ENCODE peak calls at places on chromosomes 3 and 15, in eight cellular contexts. One of them, this sample, is unnamed.

GRCh38 chr3:112043621-112044201 is 9.2 kb downstream of the TMPRSS7 start:
- DNase-seq in transverse colon: peak; percentile 26
- DNase-seq in heart left ventricle: no peak
- DNase-seq in right lobe of liver: no peak
- DNase-seq in H1: no peak
- DNase-seq in uterus: peak; percentile 33
- DNase-seq in Peyer's patch: peak; percentile 57
- DNase-seq in IMR-90: peak; percentile 79
- DNase-seq in this sample: no peak

GRCh38 chr15:78264304-78265136 is at the start of gene DNAJA4:
- DNase-seq in transverse colon: peak; percentile 63
- DNase-seq in heart left ventricle: peak; percentile 82
- DNase-seq in right lobe of liver: peak; percentile 67
- DNase-seq in H1: peak; percentile 68
- DNase-seq in uterus: peak; percentile 54
- DNase-seq in Peyer's patch: peak; percentile 80
- DNase-seq in IMR-90: no peak
- DNase-seq in this sample: peak; percentile 27

GRCh38 chr15:49847436-49847835 is 226.6 kb downstream of the DTWD1 start:
- DNase-seq in transverse colon: no peak
- DNase-seq in heart left ventricle: no peak
- DNase-seq in right lobe of liver: no peak
- DNase-seq in H1: no peak
- DNase-seq in uterus: no peak
- DNase-seq in Peyer's patch: no peak
- DNase-seq in IMR-90: no peak
- DNase-seq in this sample: no peak

GRCh38 chr15:76032046-76032445 is 19.8 kb upstream of the NRG4 start:
- DNase-seq in transverse colon: no peak
- DNase-seq in heart left ventricle: no peak
- DNase-seq in right lobe of liver: no peak
- DNase-seq in H1: no peak
- DNase-seq in uterus: no peak
- DNase-seq in Peyer's patch: no peak
- DNase-seq in IMR-90: no peak
- DNase-seq in this sample: no peak

GRCh38 chr15:81394609-81395008 is 20.6 kb upstream of the TMC3 start:
- DNase-seq in transverse colon: no peak
- DNase-seq in heart left ventricle: no peak
- DNase-seq in right lobe of liver: no peak
- DNase-seq in H1: no peak
- DNase-seq in uterus: peak; percentile 66
- DNase-seq in Peyer's patch: peak; percentile 77
- DNase-seq in IMR-90: no peak
- DNase-seq in this sample: no peak

GRCh38 chr3:13346481-13347389 is 73.4 kb downstream of the NUP210 start:
- DNase-seq in transverse colon: peak; percentile 17
- DNase-seq in heart left ventricle: peak; percentile 72
- DNase-seq in right lobe of liver: no peak
- DNase-seq in H1: peak; percentile 73
- DNase-seq in uterus: no peak
- DNase-seq in Peyer's patch: peak; percentile 67
- DNase-seq in IMR-90: no peak
- DNase-seq in this sample: peak; percentile 35

GRCh38 chr3:115401891-115402501 is 221.3 kb upstream of the GAP43 start:
- DNase-seq in transverse colon: no peak
- DNase-seq in heart left ventricle: no peak
- DNase-seq in right lobe of liver: no peak
- DNase-seq in H1: no peak
- DNase-seq in uterus: no peak
- DNase-seq in Peyer's patch: no peak
- DNase-seq in IMR-90: peak; percentile 86
- DNase-seq in this sample: no peak

GRCh38 chr15:68403161-68403941 is 28.6 kb downstream of the ITGA11 start:
- DNase-seq in transverse colon: no peak
- DNase-seq in heart left ventricle: no peak
- DNase-seq in right lobe of liver: no peak
- DNase-seq in H1: peak; percentile 35
- DNase-seq in uterus: peak; percentile 15
- DNase-seq in Peyer's patch: peak; percentile 10
- DNase-seq in IMR-90: no peak
- DNase-seq in this sample: no peak

GRCh38 chr3:11254876-11255275 is 17.3 kb upstream of the ATG7 start:
- DNase-seq in transverse colon: no peak
- DNase-seq in heart left ventricle: no peak
- DNase-seq in right lobe of liver: no peak
- DNase-seq in H1: no peak
- DNase-seq in uterus: no peak
- DNase-seq in Peyer's patch: no peak
- DNase-seq in IMR-90: no peak
- DNase-seq in this sample: no peak

GRCh38 chr3:182139627-182140357 is 428.1 kb downstream of the SOX2 start:
- DNase-seq in transverse colon: no peak
- DNase-seq in heart left ventricle: no peak
- DNase-seq in right lobe of liver: no peak
- DNase-seq in H1: peak; percentile 51
- DNase-seq in uterus: no peak
- DNase-seq in Peyer's patch: no peak
- DNase-seq in IMR-90: no peak
- DNase-seq in this sample: no peak

GRCh38 chr3:170864525-170865208 is 5.3 kb downstream of the RPL22L1 start:
- DNase-seq in transverse colon: no peak
- DNase-seq in heart left ventricle: no peak
- DNase-seq in right lobe of liver: no peak
- DNase-seq in H1: no peak
- DNase-seq in uterus: no peak
- DNase-seq in Peyer's patch: no peak
- DNase-seq in IMR-90: no peak
- DNase-seq in this sample: no peak

GRCh38 chr3:170866499-170866898 is 3.5 kb downstream of the RPL22L1 start:
- DNase-seq in transverse colon: no peak
- DNase-seq in heart left ventricle: no peak
- DNase-seq in right lobe of liver: no peak
- DNase-seq in H1: no peak
- DNase-seq in uterus: no peak
- DNase-seq in Peyer's patch: no peak
- DNase-seq in IMR-90: no peak
- DNase-seq in this sample: no peak

GRCh38 chr3:170867143-170867542 is 2.9 kb downstream of the RPL22L1 start:
- DNase-seq in transverse colon: no peak
- DNase-seq in heart left ventricle: no peak
- DNase-seq in right lobe of liver: no peak
- DNase-seq in H1: no peak
- DNase-seq in uterus: no peak
- DNase-seq in Peyer's patch: no peak
- DNase-seq in IMR-90: peak; percentile 39
- DNase-seq in this sample: no peak

GRCh38 chr3:170863768-170864167 is 6.2 kb downstream of the RPL22L1 start:
- DNase-seq in transverse colon: no peak
- DNase-seq in heart left ventricle: no peak
- DNase-seq in right lobe of liver: no peak
- DNase-seq in H1: no peak
- DNase-seq in uterus: no peak
- DNase-seq in Peyer's patch: no peak
- DNase-seq in IMR-90: no peak
- DNase-seq in this sample: no peak

DNA sequence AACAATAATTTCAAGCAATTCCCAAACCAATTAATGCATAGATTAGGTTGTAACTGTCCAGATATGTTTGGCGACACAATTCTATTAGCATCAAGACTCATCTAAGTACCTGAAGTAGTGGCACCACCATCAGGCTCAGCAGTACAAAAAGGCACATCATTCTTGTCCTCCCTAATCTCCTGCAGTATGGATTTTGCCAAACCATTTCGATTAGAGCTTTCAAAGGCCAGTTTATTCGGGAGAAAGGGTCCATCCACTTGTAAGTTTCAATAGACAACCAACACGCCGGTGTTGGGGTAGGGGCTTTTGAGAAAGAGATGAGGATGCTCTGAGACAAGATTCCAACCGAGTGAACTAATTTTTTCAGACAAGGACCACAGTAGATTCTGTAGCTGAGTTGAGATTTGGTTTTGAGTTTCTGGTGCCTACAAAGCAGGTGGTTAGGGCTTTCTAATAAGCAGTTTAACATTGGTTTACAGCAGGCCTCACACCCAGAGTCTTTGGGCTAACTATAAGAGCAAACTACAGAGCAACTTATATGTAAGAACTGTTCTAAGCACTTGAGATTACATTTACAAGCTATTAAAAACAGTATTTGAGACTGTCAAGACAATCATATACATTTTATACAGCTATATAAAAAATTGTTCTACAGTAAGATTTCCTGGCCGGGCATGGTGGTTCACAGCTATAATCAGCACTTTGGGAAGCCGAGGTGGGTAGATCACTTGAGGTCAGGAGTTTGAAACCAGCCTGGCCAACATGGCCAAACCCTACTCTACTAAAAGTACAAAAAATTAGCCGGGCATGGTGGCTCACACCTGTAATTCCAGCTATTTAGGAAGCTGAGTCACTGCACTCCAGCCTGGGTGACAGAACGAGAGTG is 4.5 kb downstream of the RPL22L1 start:
- DNase-seq in transverse colon: no peak
- DNase-seq in heart left ventricle: no peak
- DNase-seq in right lobe of liver: no peak
- DNase-seq in H1: no peak
- DNase-seq in uterus: no peak
- DNase-seq in Peyer's patch: no peak
- DNase-seq in IMR-90: no peak
- DNase-seq in this sample: no peak
- TF ChIP-seq POLR2A in transverse colon: no peak
- TF ChIP-seq POLR2A in heart left ventricle: no peak
- TF ChIP-seq POLR2A in right lobe of liver: no peak
- TF ChIP-seq POLR2A in H1: peak; percentile 42
- TF ChIP-seq POLR2A in uterus: no peak
- TF ChIP-seq POLR2A in Peyer's patch: no peak
- TF ChIP-seq POLR2A in IMR-90: peak; percentile 42
- TF ChIP-seq POLR2A in this sample: no peak

DNA sequence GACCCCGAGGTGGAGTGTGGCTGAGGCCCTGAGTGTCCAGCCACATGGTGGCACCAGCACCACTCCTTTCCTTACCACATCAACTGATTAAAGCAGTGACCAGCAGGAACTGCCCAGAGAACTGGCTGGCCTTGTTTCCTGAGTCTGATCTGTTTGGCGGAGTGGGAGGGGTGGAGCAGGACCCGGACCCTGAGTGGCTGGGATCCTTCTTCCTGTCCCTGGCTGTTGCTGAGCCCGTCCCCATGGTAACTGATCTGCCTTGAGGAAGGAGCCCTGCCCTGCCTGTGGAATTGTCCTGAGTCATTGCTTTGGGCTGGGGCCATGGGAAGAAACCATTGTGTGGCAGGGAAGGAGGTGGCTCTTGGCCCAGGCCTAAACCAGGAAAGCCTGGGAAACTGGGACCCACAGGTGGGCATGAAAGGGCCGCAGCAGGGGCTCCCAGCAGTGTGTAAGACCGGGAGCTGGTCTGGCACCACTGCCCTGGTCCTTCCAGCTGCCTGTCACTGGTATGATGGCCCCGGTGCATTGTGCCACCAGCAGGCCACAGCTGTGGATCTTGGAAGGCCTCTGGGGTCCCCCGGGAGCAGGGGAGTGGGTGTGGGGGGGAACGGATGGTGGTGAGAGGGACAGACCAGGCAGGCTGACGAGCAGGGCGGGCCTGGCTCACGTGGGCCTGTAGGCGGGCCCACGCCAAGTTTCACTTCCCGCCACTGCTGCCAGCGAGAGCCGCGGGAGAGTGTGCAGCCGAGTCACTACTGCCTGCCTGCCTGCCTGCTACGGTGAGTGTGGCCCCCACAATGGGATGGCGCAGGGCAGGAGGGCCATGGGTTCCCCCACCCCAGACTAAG is 19.2 kb downstream of the ATRIP start:
- DNase-seq in transverse colon: peak; percentile 95
- DNase-seq in heart left ventricle: peak; percentile 95
- DNase-seq in right lobe of liver: peak; percentile 97
- DNase-seq in H1: peak; percentile 87
- DNase-seq in uterus: peak; percentile 99
- DNase-seq in Peyer's patch: peak; percentile 97
- DNase-seq in IMR-90: peak; percentile 100
- DNase-seq in this sample: peak; percentile 99
- H3K27ac ChIP-seq in transverse colon: peak overlapping the region; percentile 99
- H3K27ac ChIP-seq in heart left ventricle: peak overlapping the region; percentile 93
- H3K27ac ChIP-seq in right lobe of liver: peak overlapping the region; percentile 92
- H3K27ac ChIP-seq in H1: peak overlapping the region; percentile 88
- H3K27ac ChIP-seq in uterus: peak overlapping the region; percentile 100
- H3K27ac ChIP-seq in Peyer's patch: peak overlapping the region; percentile 94
- H3K27ac ChIP-seq in IMR-90: peak overlapping the region; percentile 92
- H3K27ac ChIP-seq in this sample: peak overlapping the region; percentile 100

GRCh38 chr3:64685800-64686445 is 1.9 kb downstream of the ADAMTS9 start:
- DNase-seq in transverse colon: peak; percentile 89
- DNase-seq in heart left ventricle: peak; percentile 95
- DNase-seq in right lobe of liver: peak; percentile 92
- DNase-seq in H1: peak; percentile 88
- DNase-seq in uterus: peak; percentile 97
- DNase-seq in Peyer's patch: peak; percentile 84
- DNase-seq in IMR-90: peak; percentile 88
- DNase-seq in this sample: peak; percentile 92
- H3K4me3 ChIP-seq in transverse colon: peak overlapping the region; percentile 64
- H3K4me3 ChIP-seq in heart left ventricle: peak overlapping the region; percentile 60
- H3K4me3 ChIP-seq in right lobe of liver: peak overlapping the region; percentile 64
- H3K4me3 ChIP-seq in H1: peak overlapping the region; percentile 67
- H3K4me3 ChIP-seq in uterus: peak overlapping the region; percentile 68
- H3K4me3 ChIP-seq in Peyer's patch: peak overlapping the region; percentile 68
- H3K4me3 ChIP-seq in IMR-90: peak overlapping the region; percentile 64
- H3K4me3 ChIP-seq in this sample: peak overlapping the region; percentile 89

GRCh38 chr15:74958320-74958907 is 1.8 kb upstream of the RPP25 start:
- DNase-seq in transverse colon: peak; percentile 87
- DNase-seq in heart left ventricle: peak; percentile 70
- DNase-seq in right lobe of liver: peak; percentile 65
- DNase-seq in H1: peak; percentile 63
- DNase-seq in uterus: peak; percentile 24
- DNase-seq in Peyer's patch: peak; percentile 87
- DNase-seq in IMR-90: no peak
- DNase-seq in this sample: peak; percentile 14
- TF ChIP-seq POLR2A in transverse colon: peak; percentile 92
- TF ChIP-seq POLR2A in heart left ventricle: no peak
- TF ChIP-seq POLR2A in right lobe of liver: peak; percentile 21
- TF ChIP-seq POLR2A in H1: no peak
- TF ChIP-seq POLR2A in uterus: no peak
- TF ChIP-seq POLR2A in Peyer's patch: peak; percentile 89
- TF ChIP-seq POLR2A in IMR-90: no peak
- TF ChIP-seq POLR2A in this sample: no peak